ENCODE peak calls at places on chromosomes 11 and 22, in four cellular contexts. One of them, this sample, is unnamed.

GRCh38 chr11:59551651-59552521 is 40.5 kb downstream of the OR4D9 start:
- DNase-seq in HCT116: peak; percentile 55
- DNase-seq in GM23248: peak; percentile 86
- DNase-seq in GM23338: peak; percentile 81
- DNase-seq in this sample: peak; percentile 43

GRCh38 chr22:32389685-32390084 is 22.4 kb downstream of the RTCB start:
- DNase-seq in HCT116: no peak
- DNase-seq in GM23248: peak; percentile 45
- DNase-seq in GM23338: peak; percentile 74
- DNase-seq in this sample: peak; percentile 13

GRCh38 chr22:27372969-27373670 is 428.4 kb downstream of the MN1 start:
- DNase-seq in HCT116: no peak
- DNase-seq in GM23248: no peak
- DNase-seq in GM23338: peak; percentile 94
- DNase-seq in this sample: peak; percentile 80

GRCh38 chr11:113417428-113417827 is 29.8 kb downstream of the ANKK1 start:
- DNase-seq in HCT116: no peak
- DNase-seq in GM23248: no peak
- DNase-seq in GM23338: no peak
- DNase-seq in this sample: no peak

GRCh38 chr11:16607675-16608644 is 130.5 kb upstream of the C11orf58 start:
- DNase-seq in HCT116: no peak
- DNase-seq in GM23248: no peak
- DNase-seq in GM23338: peak; percentile 87
- DNase-seq in this sample: no peak

GRCh38 chr11:88515002-88515401 is 177.5 kb upstream of the CTSC start:
- DNase-seq in HCT116: no peak
- DNase-seq in GM23248: no peak
- DNase-seq in GM23338: no peak
- DNase-seq in this sample: no peak

GRCh38 chr11:128503231-128503991 is 83.9 kb downstream of the ETS1 start:
- DNase-seq in HCT116: no peak
- DNase-seq in GM23248: peak; percentile 96
- DNase-seq in GM23338: no peak
- DNase-seq in this sample: no peak

GRCh38 chr11:8788616-8789015 is 106.0 kb downstream of the RPL27A start:
- DNase-seq in HCT116: no peak
- DNase-seq in GM23248: no peak
- DNase-seq in GM23338: no peak
- DNase-seq in this sample: no peak

GRCh38 chr11:78419327-78419726 is 1.7 kb upstream of the GAB2 start:
- DNase-seq in HCT116: no peak
- DNase-seq in GM23248: peak; percentile 97
- DNase-seq in GM23338: no peak
- DNase-seq in this sample: no peak

GRCh38 chr11:103202048-103202651 is 92.9 kb downstream of the DYNC2H1 start:
- DNase-seq in HCT116: peak; percentile 22
- DNase-seq in GM23248: peak; percentile 66
- DNase-seq in GM23338: peak; percentile 62
- DNase-seq in this sample: peak; percentile 23

GRCh38 chr22:20964799-20965103 is 2.3 kb upstream of the AIFM3 start:
- DNase-seq in HCT116: no peak
- DNase-seq in GM23248: no peak
- DNase-seq in GM23338: no peak
- DNase-seq in this sample: no peak

GRCh38 chr11:47324520-47324919 is 28.0 kb downstream of the MYBPC3 start:
- DNase-seq in HCT116: no peak
- DNase-seq in GM23248: no peak
- DNase-seq in GM23338: no peak
- DNase-seq in this sample: no peak

GRCh38 chr11:12569499-12570040 is 104.7 kb upstream of the TEAD1 start:
- DNase-seq in HCT116: no peak
- DNase-seq in GM23248: peak; percentile 51
- DNase-seq in GM23338: no peak
- DNase-seq in this sample: no peak

GRCh38 chr11:71322192-71322735 is 69.9 kb upstream of the SHANK2 start:
- DNase-seq in HCT116: no peak
- DNase-seq in GM23248: no peak
- DNase-seq in GM23338: no peak
- DNase-seq in this sample: no peak

GRCh38 chr11:83819936-83820549 is 533.9 kb upstream of the CCDC90B start:
- DNase-seq in HCT116: peak; percentile 35
- DNase-seq in GM23248: peak; percentile 93
- DNase-seq in GM23338: peak; percentile 58
- DNase-seq in this sample: peak; percentile 49

GRCh38 chr22:41481131-41481830 is 12.4 kb downstream of the ACO2 start:
- DNase-seq in HCT116: no peak
- DNase-seq in GM23248: peak; percentile 58
- DNase-seq in GM23338: no peak
- DNase-seq in this sample: no peak

GRCh38 chr11:130415719-130416536 is 12.5 kb downstream of the ADAMTS8 start:
- DNase-seq in HCT116: no peak
- DNase-seq in GM23248: no peak
- DNase-seq in GM23338: no peak
- DNase-seq in this sample: no peak

GRCh38 chr22:21045585-21046294 is at the start of gene LRRC74B:
- DNase-seq in HCT116: peak; percentile 63
- DNase-seq in GM23248: peak; percentile 98
- DNase-seq in GM23338: peak; percentile 97
- DNase-seq in this sample: peak; percentile 64

GRCh38 chr11:409008-409599 is 5.7 kb downstream of the SIGIRR start:
- DNase-seq in HCT116: no peak
- DNase-seq in GM23248: no peak
- DNase-seq in GM23338: no peak
- DNase-seq in this sample: no peak

GRCh38 chr22:49977578-49977977 is 17.0 kb downstream of the PIM3 start:
- DNase-seq in HCT116: no peak
- DNase-seq in GM23248: no peak
- DNase-seq in GM23338: no peak
- DNase-seq in this sample: no peak

GRCh38 chr11:70504246-70505020 is 106.1 kb downstream of the CTTN start:
- DNase-seq in HCT116: no peak
- DNase-seq in GM23248: no peak
- DNase-seq in GM23338: no peak
- DNase-seq in this sample: no peak

GRCh38 chr11:83793332-83793731 is 507.2 kb upstream of the CCDC90B start:
- DNase-seq in HCT116: no peak
- DNase-seq in GM23248: peak; percentile 13
- DNase-seq in GM23338: no peak
- DNase-seq in this sample: no peak

GRCh38 chr11:124297921-124298320 is 15.8 kb downstream of the OR8D1 start:
- DNase-seq in HCT116: no peak
- DNase-seq in GM23248: peak; percentile 77
- DNase-seq in GM23338: no peak
- DNase-seq in this sample: no peak

GRCh38 chr11:64036081-64037026 is 623 bp downstream of the FLRT1 start:
- DNase-seq in HCT116: no peak
- DNase-seq in GM23248: peak; percentile 76
- DNase-seq in GM23338: peak; percentile 54
- DNase-seq in this sample: no peak

GRCh38 chr11:119419834-119420492 is 3.0 kb downstream of the THY1 start:
- DNase-seq in HCT116: no peak
- DNase-seq in GM23248: no peak
- DNase-seq in GM23338: no peak
- DNase-seq in this sample: no peak

GRCh38 chr11:119422505-119423416 is at the start of gene THY1:
- DNase-seq in HCT116: no peak
- DNase-seq in GM23248: peak; percentile 77
- DNase-seq in GM23338: peak; percentile 88
- DNase-seq in this sample: no peak

GRCh38 chr11:119421941-119422504 is 949 bp downstream of the THY1 start:
- DNase-seq in HCT116: no peak
- DNase-seq in GM23248: peak; percentile 73
- DNase-seq in GM23338: peak; percentile 52
- DNase-seq in this sample: no peak

GRCh38 chr11:119420631-119421030 is 2.3 kb downstream of the THY1 start:
- DNase-seq in HCT116: no peak
- DNase-seq in GM23248: no peak
- DNase-seq in GM23338: no peak
- DNase-seq in this sample: no peak

DNA sequence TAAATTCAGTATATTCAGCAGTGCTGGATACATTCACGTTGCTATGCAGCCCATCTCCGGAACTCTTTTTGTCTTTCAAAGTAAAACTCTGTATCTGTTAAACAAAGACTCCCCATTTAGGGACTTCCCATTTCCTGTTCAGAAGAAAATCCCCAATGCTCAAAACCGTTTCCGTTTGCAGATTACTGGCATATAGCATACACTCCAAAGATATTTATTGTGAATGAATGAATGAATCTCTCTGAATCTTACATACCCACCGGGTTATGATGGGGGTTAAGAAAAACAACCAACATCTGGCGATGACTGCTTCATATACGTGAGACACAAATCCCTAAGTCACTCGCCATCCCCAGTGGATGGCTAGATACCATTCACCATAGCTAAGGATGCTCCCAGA is 1.6 kb downstream of the THY1 start:
- DNase-seq in HCT116: no peak
- DNase-seq in GM23248: peak; percentile 47
- DNase-seq in GM23338: peak; percentile 70
- DNase-seq in this sample: no peak
- H3K4me3 ChIP-seq in HCT116: no peak overlapping the region
- H3K4me3 ChIP-seq in GM23248: peak overlapping the region; percentile 98
- H3K4me3 ChIP-seq in GM23338: peak overlapping the region; percentile 78
- H3K4me3 ChIP-seq in this sample: no peak overlapping the region

DNA sequence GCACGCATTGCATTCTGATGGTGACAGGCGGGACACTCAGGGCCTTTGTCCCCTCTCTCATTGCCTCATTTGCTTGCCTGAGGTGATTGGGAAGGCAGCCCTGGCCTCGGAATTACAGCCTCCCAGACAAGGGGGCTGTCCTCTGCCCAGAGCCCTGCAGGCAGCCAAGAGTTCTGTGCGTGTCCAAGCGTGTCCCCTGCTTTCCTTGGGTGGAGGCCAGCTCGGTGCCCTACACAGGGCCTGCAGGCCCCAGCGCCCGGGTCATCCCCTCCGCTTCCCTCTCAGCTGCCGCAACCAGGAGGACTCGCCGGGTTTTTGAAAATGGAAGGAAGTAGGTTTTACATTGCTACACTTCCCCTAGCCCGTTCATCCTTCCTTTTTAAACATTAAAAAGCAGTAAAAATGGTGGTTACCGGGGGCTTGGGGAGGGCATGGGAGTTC is 1.9 kb downstream of the GRAMD4 start:
- DNase-seq in HCT116: no peak
- DNase-seq in GM23248: no peak
- DNase-seq in GM23338: no peak
- DNase-seq in this sample: no peak
- TF ChIP-seq EZH2phosphoT487 in HCT116: no peak
- TF ChIP-seq EZH2phosphoT487 in GM23248: no peak
- TF ChIP-seq EZH2phosphoT487 in GM23338: no peak
- TF ChIP-seq EZH2phosphoT487 in this sample: no peak

GRCh38 chr22:43150731-43151206 is 590 bp upstream of the TSPO start:
- DNase-seq in HCT116: no peak
- DNase-seq in GM23248: peak; percentile 18
- DNase-seq in GM23338: no peak
- DNase-seq in this sample: no peak
- H3K4me3 ChIP-seq in HCT116: peak overlapping the region; percentile 82
- H3K4me3 ChIP-seq in GM23248: peak overlapping the region; percentile 97
- H3K4me3 ChIP-seq in GM23338: peak overlapping the region; percentile 65
- H3K4me3 ChIP-seq in this sample: peak overlapping the region; percentile 68

DNA sequence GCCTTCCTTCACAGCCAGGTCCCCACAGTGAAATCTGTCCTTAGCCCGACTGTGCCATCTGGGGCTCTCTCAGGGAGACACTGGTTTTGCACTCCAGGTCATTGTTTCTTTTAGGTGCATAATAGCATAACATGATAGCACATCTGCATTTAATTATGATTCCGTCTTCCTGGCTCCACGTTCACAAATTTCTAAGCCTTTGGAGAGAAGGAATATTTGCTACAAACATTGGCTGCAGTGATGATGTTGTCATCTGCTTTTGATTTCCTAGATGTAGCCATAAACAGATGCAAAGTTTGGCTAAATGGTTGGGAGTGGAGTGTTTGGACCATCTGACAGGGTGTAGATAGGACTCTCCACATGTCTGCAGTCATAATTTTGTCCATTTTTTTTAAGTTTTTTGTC is 12.0 kb upstream of the CAT start:
- DNase-seq in HCT116: no peak
- DNase-seq in GM23248: peak; percentile 88
- DNase-seq in GM23338: no peak
- DNase-seq in this sample: no peak
- TF ChIP-seq EZH2phosphoT487 in HCT116: no peak
- TF ChIP-seq EZH2phosphoT487 in GM23248: no peak
- TF ChIP-seq EZH2phosphoT487 in GM23338: no peak
- TF ChIP-seq EZH2phosphoT487 in this sample: no peak

GRCh38 chr22:29030618-29031235 is 30.9 kb downstream of the C22orf31 start:
- DNase-seq in HCT116: peak; percentile 89
- DNase-seq in GM23248: peak; percentile 81
- DNase-seq in GM23338: peak; percentile 86
- DNase-seq in this sample: no peak

GRCh38 chr22:29031236-29031982 is 30.2 kb downstream of the C22orf31 start:
- DNase-seq in HCT116: peak; percentile 97
- DNase-seq in GM23248: peak; percentile 97
- DNase-seq in GM23338: peak; percentile 82
- DNase-seq in this sample: no peak

GRCh38 chr22:29028468-29028867 is 33.2 kb downstream of the C22orf31 start:
- DNase-seq in HCT116: no peak
- DNase-seq in GM23248: no peak
- DNase-seq in GM23338: no peak
- DNase-seq in this sample: no peak

GRCh38 chr22:29029202-29030000 is 32.2 kb downstream of the C22orf31 start:
- DNase-seq in HCT116: no peak
- DNase-seq in GM23248: no peak
- DNase-seq in GM23338: no peak
- DNase-seq in this sample: no peak

DNA sequence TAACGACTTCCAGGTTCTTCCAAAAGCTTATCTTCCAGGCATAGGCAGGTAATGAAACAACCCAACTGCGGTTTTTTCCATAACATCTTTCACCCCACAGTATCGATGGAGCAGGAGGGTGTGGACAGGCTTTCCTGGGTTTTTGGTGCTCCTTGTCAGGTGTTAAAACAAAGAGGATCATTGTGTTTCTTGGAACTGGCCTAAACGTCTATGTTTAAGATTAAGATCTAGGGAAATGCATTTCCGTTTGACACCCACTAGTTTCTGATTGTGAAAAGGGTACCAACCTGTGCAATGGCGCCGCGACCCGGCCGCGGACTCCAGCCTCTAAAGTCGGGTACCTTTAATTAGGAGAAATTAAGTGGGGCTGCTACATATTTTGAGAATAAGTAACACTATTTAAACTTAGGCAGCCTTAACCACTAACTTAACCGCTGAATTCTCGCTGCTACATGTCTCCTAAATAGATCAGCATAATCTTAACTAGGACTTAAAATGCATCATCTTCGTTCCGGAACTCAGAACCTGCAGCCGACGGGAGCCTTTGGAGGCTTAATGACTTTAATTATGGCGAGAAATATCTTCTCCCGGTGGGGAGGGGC is 31.5 kb downstream of the C22orf31 start:
- DNase-seq in HCT116: peak; percentile 50
- DNase-seq in GM23248: peak; percentile 53
- DNase-seq in GM23338: peak; percentile 29
- DNase-seq in this sample: no peak
- H3K4me3 ChIP-seq in HCT116: peak overlapping the region; percentile 57
- H3K4me3 ChIP-seq in GM23248: peak overlapping the region; percentile 57
- H3K4me3 ChIP-seq in GM23338: peak overlapping the region; percentile 62
- H3K4me3 ChIP-seq in this sample: no peak overlapping the region

GRCh38 chr22:29147241-29147919 is 58.3 kb upstream of the EMID1 start:
- DNase-seq in HCT116: no peak
- DNase-seq in GM23248: no peak
- DNase-seq in GM23338: no peak
- DNase-seq in this sample: no peak
- TF ChIP-seq EZH2phosphoT487 in HCT116: no peak
- TF ChIP-seq EZH2phosphoT487 in GM23248: no peak
- TF ChIP-seq EZH2phosphoT487 in GM23338: no peak
- TF ChIP-seq EZH2phosphoT487 in this sample: no peak

GRCh38 chr11:65651589-65652510 is 10.9 kb downstream of the RELA start:
- DNase-seq in HCT116: no peak
- DNase-seq in GM23248: peak; percentile 71
- DNase-seq in GM23338: peak; percentile 29
- DNase-seq in this sample: no peak
- H3K4me3 ChIP-seq in HCT116: peak overlapping the region; percentile 62
- H3K4me3 ChIP-seq in GM23248: peak overlapping the region; percentile 67
- H3K4me3 ChIP-seq in GM23338: peak overlapping the region; percentile 54
- H3K4me3 ChIP-seq in this sample: peak overlapping the region; percentile 48